ENCODE peak calls at places on chromosomes 16 and 17, in seven cellular contexts. A is stimulated activated CD8-positive, alpha-beta memory T cell treated with anti-CD3 and anti-CD28 coated beads, Interleukin-12 subunit alpha, Interleukin-12 subunit beta, amount 100 ng/mL, for 4 hours; E is HS-27A; T is sciatic nerve; X is activated naive CD4-positive, alpha-beta T cell; Y is GM20000; J is GM12891. I is an unnamed sample.

GRCh38 chr17:1078062-1078711 is 81.3 kb downstream of the TIMM22 start:
- DNase-seq in A (no peak), E (no peak), T (no peak), X (no peak), Y (no peak), J (no peak), I (no peak)

GRCh38 chr17:42554250-42555121 is 1.8 kb downstream of the HSD17B1 start:
- DNase-seq in A (peak), E (no peak), T (peak), X (peak), Y (peak), J (peak), I (no peak)

GRCh38 chr16:29811896-29812665 is at the start of gene PRRT2:
- DNase-seq in A (no peak), E (no peak), T (peak), X (no peak), Y (peak), J (no peak), I (no peak)

GRCh38 chr16:10675861-10676260 is 18.9 kb downstream of the TEKT5 start:
- DNase-seq in A (no peak), E (no peak), T (no peak), X (no peak), Y (no peak), J (no peak), I (no peak)

GRCh38 chr17:28928061-28928460 is 23.3 kb downstream of the PHF12 start:
- DNase-seq in A (no peak), E (no peak), T (no peak), X (no peak), Y (no peak), J (no peak), I (no peak)

GRCh38 chr17:62572488-62573469 is 54.7 kb upstream of the MRC2 start:
- DNase-seq in A (no peak), E (no peak), T (no peak), X (no peak), Y (no peak), J (no peak), I (no peak)

GRCh38 chr17:45298546-45299285 is 18.1 kb downstream of the MAP3K14 start:
- DNase-seq in A (no peak), E (no peak), T (no peak), X (no peak), Y (no peak), J (no peak), I (no peak)

GRCh38 chr17:31310260-31310659 is 3.6 kb downstream of the EVI2B start:
- DNase-seq in A (no peak), E (no peak), T (no peak), X (peak), Y (no peak), J (no peak), I (no peak)

GRCh38 chr17:14205992-14206461 is 30.6 kb downstream of the CDRT15 start:
- DNase-seq in A (peak), E (no peak), T (no peak), X (no peak), Y (no peak), J (no peak), I (peak)

GRCh38 chr17:11031787-11032186 is 193.9 kb upstream of the PIRT start:
- DNase-seq in A (no peak), E (no peak), T (no peak), X (no peak), Y (no peak), J (no peak), I (no peak)

GRCh38 chr17:6509295-6509771 is 47.0 kb downstream of the PITPNM3 start:
- DNase-seq in A (no peak), E (no peak), T (no peak), X (no peak), Y (no peak), J (no peak), I (no peak)

GRCh38 chr16:57003439-57004386 is 14.4 kb downstream of the NLRC5 start:
- DNase-seq in A (no peak), E (no peak), T (peak), X (no peak), Y (no peak), J (no peak), I (no peak)